ENCODE peak calls at places on chromosomes 12 and 14, in nine cellular contexts. U, M, N, A, G, K, P, T and C are unnamed samples.
A peak's percentile ranks its signal among the peaks of the same experiment; 100 is the strongest.

GRCh38 chr14:81454572-81455218 is 54.6 kb upstream of the STON2 start:
- DNase-seq in U (no peak), M (no peak), N (no peak), A (peak; percentile 33), G (no peak), K (no peak), P (no peak), T (no peak), C (no peak)

GRCh38 chr12:48859607-48860006 is 6.1 kb downstream of the RND1 start:
- DNase-seq in U (no peak), M (no peak), N (no peak), A (no peak), G (no peak), K (no peak), P (no peak), T (no peak), C (no peak)

GRCh38 chr14:105861985-105862465 is 335.6 kb downstream of the TMEM121 start:
- DNase-seq in U (no peak), M (no peak), N (peak; percentile 28), A (peak; percentile 27), G (no peak), K (no peak), P (peak; percentile 82), T (peak; percentile 54), C (no peak)

GRCh38 chr12:125687820-125688219 is 622.6 kb downstream of the AACS start:
- DNase-seq in U (no peak), M (no peak), N (no peak), A (no peak), G (no peak), K (no peak), P (no peak), T (no peak), C (no peak)

GRCh38 chr12:130266751-130267150 is 70.9 kb upstream of the PIWIL1 start:
- DNase-seq in U (no peak), M (no peak), N (no peak), A (no peak), G (no peak), K (no peak), P (no peak), T (no peak), C (no peak)

GRCh38 chr12:3753549-3754284 is 808 bp upstream of the CRACR2A start:
- DNase-seq in U (no peak), M (no peak), N (no peak), A (no peak), G (no peak), K (peak; percentile 49), P (peak; percentile 82), T (no peak), C (peak; percentile 59)

GRCh38 chr14:67265131-67265530 is 23.9 kb downstream of the PALS1 start:
- DNase-seq in U (peak; percentile 11), M (no peak), N (no peak), A (no peak), G (peak; percentile 16), K (no peak), P (no peak), T (no peak), C (peak; percentile 63)

GRCh38 chr12:116599285-116600122 is 40.3 kb downstream of the MAP1LC3B2 start:
- DNase-seq in U (peak; percentile 55), M (peak; percentile 83), N (no peak), A (peak; percentile 83), G (peak; percentile 66), K (peak; percentile 75), P (peak; percentile 94), T (peak; percentile 90), C (peak; percentile 83)

GRCh38 chr12:28313631-28314030 is 123.4 kb downstream of the CCDC91 start:
- DNase-seq in U (peak; percentile 12), M (no peak), N (no peak), A (no peak), G (peak; percentile 5), K (peak; percentile 43), P (no peak), T (no peak), C (peak; percentile 49)

GRCh38 chr12:99224237-99224636 is 423.3 kb upstream of the GARIN6 start:
- DNase-seq in U (no peak), M (no peak), N (no peak), A (no peak), G (no peak), K (no peak), P (no peak), T (no peak), C (no peak)
- TF ChIP-seq CTCF in U (no peak), M (no peak), N (no peak), A (no peak), G (no peak), K (no peak), P (no peak), T (no peak), C (no peak)

DNA sequence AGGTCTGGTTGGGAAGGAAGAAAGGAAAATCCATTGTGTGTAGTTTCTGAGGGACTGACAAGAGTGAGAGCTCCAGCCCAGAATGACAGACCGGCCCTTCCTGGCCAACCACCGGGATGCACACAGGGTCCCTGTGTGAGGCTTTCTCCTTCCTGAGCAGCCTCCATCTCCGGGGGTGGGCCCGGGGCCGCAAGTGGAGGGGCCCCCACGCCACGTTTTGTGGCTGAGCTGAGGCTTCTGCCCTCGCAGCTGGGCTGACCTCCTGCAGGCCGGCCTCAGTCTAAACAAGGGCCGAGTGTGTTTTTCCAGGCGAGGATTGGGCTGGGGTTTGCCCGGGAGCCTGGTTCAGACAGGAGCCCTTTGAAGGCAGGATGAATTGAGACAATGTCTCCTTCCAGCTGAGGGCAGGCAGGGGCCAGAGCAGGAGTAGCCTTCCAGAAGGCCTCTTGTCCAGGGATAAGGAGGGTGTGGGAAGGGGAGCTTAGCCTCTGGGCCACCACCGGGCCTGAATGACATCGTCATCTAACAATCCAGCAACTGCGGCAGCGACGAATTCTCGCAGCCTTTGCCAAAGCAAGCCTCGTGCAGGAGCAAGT is 96.5 kb upstream of the NCOR2 start:
- DNase-seq in U (no peak), M (no peak), N (no peak), A (no peak), G (no peak), K (no peak), P (no peak), T (no peak), C (no peak)
- TF ChIP-seq CTCF in U (no peak), M (no peak), N (no peak), A (no peak), G (no peak), K (no peak), P (no peak), T (no peak), C (no peak)

GRCh38 chr14:32083789-32084188 is 6.7 kb downstream of the ARHGAP5 start:
- DNase-seq in U (no peak), M (no peak), N (no peak), A (no peak), G (no peak), K (no peak), P (no peak), T (no peak), C (no peak)

GRCh38 chr14:32080001-32080510 is 3.0 kb downstream of the ARHGAP5 start:
- DNase-seq in U (no peak), M (no peak), N (no peak), A (no peak), G (peak; percentile 1), K (peak; percentile 13), P (no peak), T (no peak), C (peak; percentile 4)

GRCh38 chr14:32078794-32079663 is 1.9 kb downstream of the ARHGAP5 start:
- DNase-seq in U (peak; percentile 79), M (no peak), N (no peak), A (no peak), G (peak; percentile 5), K (peak; percentile 50), P (no peak), T (no peak), C (peak; percentile 12)

GRCh38 chr14:32083315-32083624 is 6.2 kb downstream of the ARHGAP5 start:
- DNase-seq in U (no peak), M (no peak), N (no peak), A (no peak), G (no peak), K (no peak), P (no peak), T (no peak), C (no peak)

DNA sequence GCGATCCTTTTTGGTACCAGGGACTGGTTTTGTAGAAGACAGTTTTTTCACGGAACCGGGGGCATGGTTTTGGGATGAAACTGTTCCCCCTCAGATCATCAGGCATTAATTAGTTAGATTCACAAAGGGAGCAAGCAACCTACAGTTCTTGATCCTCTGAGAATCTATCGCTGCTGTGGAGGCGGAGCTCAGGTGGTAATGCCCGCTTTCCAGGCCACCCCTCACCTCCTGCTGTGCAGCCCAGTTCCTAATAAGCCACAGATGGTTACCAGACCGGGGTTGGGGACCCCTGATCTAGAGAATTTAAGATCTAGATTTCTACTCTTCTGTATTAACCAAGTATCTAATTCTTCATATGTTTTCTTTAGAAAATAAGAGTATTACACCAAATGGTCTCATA is 4.8 kb downstream of the ARHGAP5 start:
- DNase-seq in U (no peak), M (no peak), N (no peak), A (no peak), G (no peak), K (no peak), P (no peak), T (no peak), C (no peak)
- TF ChIP-seq CTCF in U (no peak), M (no peak), N (no peak), A (no peak), G (no peak), K (no peak), P (no peak), T (no peak), C (no peak)

DNA sequence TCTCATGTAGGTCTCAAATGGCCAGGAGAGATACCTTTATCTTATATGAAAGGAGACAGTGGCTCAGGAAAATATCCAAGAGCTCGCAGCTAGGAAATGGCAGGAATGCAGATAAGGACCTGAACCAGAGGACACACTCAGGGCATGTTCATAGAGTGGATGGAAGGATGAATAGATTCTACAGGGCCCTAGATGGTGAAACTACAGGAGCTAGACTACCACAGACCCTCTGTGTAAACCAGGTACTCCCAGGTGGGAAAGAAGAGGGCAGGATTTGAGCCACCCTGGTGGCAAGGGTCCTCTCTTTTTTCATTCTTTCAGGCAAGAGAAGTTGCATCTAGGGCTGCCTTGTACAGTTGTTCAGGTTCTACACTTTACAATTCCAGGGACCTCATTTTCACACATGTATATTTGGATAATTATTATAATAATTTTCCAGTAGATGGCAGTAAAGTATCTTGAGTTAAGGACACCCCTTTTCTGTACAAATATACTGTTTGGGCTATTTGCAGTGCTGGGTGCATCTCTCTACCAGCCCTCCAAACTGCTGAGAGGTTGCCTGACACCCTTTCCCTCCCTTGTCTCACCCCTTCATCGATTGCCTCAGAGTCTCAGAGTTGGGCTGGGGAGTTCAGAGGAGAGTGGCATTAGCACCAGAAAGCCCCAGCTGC is 10.5 kb upstream of the ZDHHC22 start:
- DNase-seq in U (peak; percentile 38), M (peak; percentile 83), N (no peak), A (no peak), G (peak; percentile 19), K (peak; percentile 52), P (peak; percentile 7), T (no peak), C (peak; percentile 49)
- TF ChIP-seq CTCF in U (peak; percentile 27), M (peak; percentile 68), N (peak; percentile 18), A (no peak), G (peak; percentile 60), K (peak; percentile 7), P (no peak), T (no peak), C (no peak)

GRCh38 chr12:97396989-97397388 is 65.6 kb upstream of the RMST start:
- DNase-seq in U (no peak), M (no peak), N (no peak), A (no peak), G (no peak), K (no peak), P (no peak), T (no peak), C (no peak)

GRCh38 chr12:97394657-97395056 is 67.9 kb upstream of the RMST start:
- DNase-seq in U (no peak), M (no peak), N (no peak), A (no peak), G (no peak), K (no peak), P (no peak), T (no peak), C (no peak)
- TF ChIP-seq CTCF in U (no peak), M (no peak), N (no peak), A (no peak), G (no peak), K (no peak), P (no peak), T (no peak), C (no peak)